ENCODE peak calls at places on chromosomes 12 and 14, in nine cellular contexts. W, H, F, K, U, O, Z, A and N are unnamed samples.
A peak's percentile ranks its signal among the peaks of the same experiment; 100 is the strongest.

GRCh38 chr14:24921903-24922302 is 128.0 kb downstream of the STXBP6 start:
- DNase-seq in W (no peak), H (peak; percentile 20), F (no peak), K (no peak), U (no peak), O (no peak), Z (no peak), A (no peak), N (no peak)

GRCh38 chr12:22287056-22287455 is 47.5 kb downstream of the ST8SIA1 start:
- DNase-seq in W (no peak), H (no peak), F (no peak), K (no peak), U (no peak), O (no peak), Z (no peak), A (no peak), N (no peak)

GRCh38 chr12:106254724-106255123 is 6.9 kb upstream of the CKAP4 start:
- DNase-seq in W (peak; percentile 42), H (no peak), F (no peak), K (no peak), U (no peak), O (no peak), Z (no peak), A (no peak), N (no peak)

GRCh38 chr12:45852508-45852907 is 123.0 kb downstream of the ARID2 start:
- DNase-seq in W (no peak), H (peak; percentile 17), F (no peak), K (no peak), U (no peak), O (no peak), Z (no peak), A (peak; percentile 68), N (no peak)

GRCh38 chr12:39441963-39442894 is 691 bp downstream of the KIF21A start:
- DNase-seq in W (peak; percentile 61), H (peak; percentile 25), F (peak; percentile 34), K (peak; percentile 39), U (peak; percentile 39), O (peak; percentile 89), Z (peak; percentile 72), A (peak; percentile 56), N (peak; percentile 32)

GRCh38 chr12:58922849-58923248 is 2.5 kb upstream of the LRIG3 start:
- DNase-seq in W (no peak), H (peak; percentile 85), F (no peak), K (peak; percentile 57), U (no peak), O (no peak), Z (no peak), A (no peak), N (no peak)

GRCh38 chr12:13101854-13102375 is 1.6 kb downstream of the GSG1 start:
- DNase-seq in W (no peak), H (no peak), F (no peak), K (peak; percentile 88), U (peak; percentile 62), O (no peak), Z (no peak), A (no peak), N (peak; percentile 32)

GRCh38 chr14:65179918-65180724 is 77.8 kb upstream of the MAX start:
- DNase-seq in W (no peak), H (peak; percentile 96), F (peak; percentile 67), K (peak; percentile 90), U (no peak), O (peak; percentile 90), Z (peak; percentile 56), A (peak; percentile 59), N (no peak)

GRCh38 chr12:107296681-107297086 is 203.3 kb upstream of the CRY1 start:
- DNase-seq in W (no peak), H (peak; percentile 53), F (no peak), K (peak; percentile 86), U (no peak), O (no peak), Z (no peak), A (no peak), N (no peak)

GRCh38 chr12:101715045-101715444 is 17.6 kb downstream of the CHPT1 start:
- DNase-seq in W (no peak), H (no peak), F (no peak), K (no peak), U (no peak), O (no peak), Z (no peak), A (no peak), N (no peak)

GRCh38 chr12:124428136-124428791 is 133.4 kb downstream of the RFLNA start:
- DNase-seq in W (no peak), H (peak; percentile 80), F (no peak), K (no peak), U (no peak), O (no peak), Z (peak; percentile 72), A (peak; percentile 70), N (no peak)

GRCh38 chr12:119780786-119781434 is 96.2 kb downstream of the CIT start:
- DNase-seq in W (peak; percentile 49), H (peak; percentile 63), F (peak; percentile 78), K (peak; percentile 91), U (peak; percentile 37), O (no peak), Z (no peak), A (no peak), N (no peak)

GRCh38 chr12:18546399-18546798 is 191.4 kb downstream of the PLCZ1 start:
- DNase-seq in W (peak; percentile 13), H (peak; percentile 75), F (no peak), K (peak; percentile 70), U (peak; percentile 18), O (no peak), Z (no peak), A (no peak), N (no peak)

GRCh38 chr12:55681142-55682077 is 26.3 kb downstream of the ITGA7 start:
- DNase-seq in W (peak; percentile 81), H (peak; percentile 66), F (peak; percentile 71), K (peak; percentile 92), U (peak; percentile 92), O (peak; percentile 84), Z (peak; percentile 87), A (peak; percentile 49), N (no peak)

GRCh38 chr12:14998941-14999340 is 26.1 kb downstream of the PDE6H start:
- DNase-seq in W (no peak), H (no peak), F (no peak), K (no peak), U (no peak), O (no peak), Z (no peak), A (no peak), N (no peak)

DNA sequence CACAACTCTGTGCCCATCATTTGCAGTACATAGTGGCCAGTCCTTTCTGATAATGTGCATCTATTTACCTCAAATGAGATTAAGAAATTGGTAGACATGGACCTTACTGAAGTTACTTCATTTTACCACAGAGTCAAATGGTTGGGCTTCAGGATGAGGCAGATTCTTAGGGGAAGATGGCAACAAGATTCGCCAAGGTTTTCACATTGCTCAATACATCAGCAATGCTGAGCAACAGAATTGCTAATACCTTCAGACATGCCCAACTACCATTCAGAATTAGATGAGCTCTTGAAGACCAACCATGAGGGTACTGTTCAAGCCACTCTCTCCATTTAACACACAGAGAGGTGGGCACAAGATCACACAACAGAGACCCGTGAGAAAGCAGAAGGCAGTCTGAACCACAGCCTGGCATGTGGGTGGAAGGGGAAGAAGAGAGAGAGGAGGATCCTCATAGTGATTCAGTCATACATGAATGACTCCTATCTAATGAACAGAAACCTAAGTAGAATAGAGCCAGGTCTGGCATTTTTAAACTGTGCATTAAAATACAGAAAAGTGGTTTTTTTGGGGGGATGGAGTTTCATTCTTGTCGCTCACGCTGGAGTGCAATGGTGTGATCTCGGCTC is 28.5 kb downstream of the CPM start:
- DNase-seq in W (no peak), H (no peak), F (no peak), K (no peak), U (no peak), O (no peak), Z (no peak), A (no peak), N (no peak)
- TF ChIP-seq CTCF in W (no peak), H (no peak), F (no peak), K (no peak), U (no peak), O (no peak), Z (no peak), A (no peak), N (no peak)

GRCh38 chr12:94725375-94726168 is 75.2 kb upstream of the TMCC3 start:
- DNase-seq in W (peak; percentile 17), H (peak; percentile 49), F (peak; percentile 51), K (peak; percentile 75), U (peak; percentile 23), O (no peak), Z (no peak), A (no peak), N (no peak)
- TF ChIP-seq CTCF in W (peak; percentile 59), H (peak; percentile 35), F (no peak), K (peak; percentile 77), U (peak; percentile 38), O (no peak), Z (no peak), A (no peak), N (peak; percentile 34)

GRCh38 chr12:115620816-115621215 is 656.7 kb downstream of the MED13L start:
- DNase-seq in W (no peak), H (no peak), F (no peak), K (no peak), U (no peak), O (no peak), Z (no peak), A (no peak), N (no peak)

GRCh38 chr12:115618105-115618504 is 659.4 kb downstream of the MED13L start:
- DNase-seq in W (no peak), H (no peak), F (no peak), K (no peak), U (no peak), O (no peak), Z (no peak), A (no peak), N (no peak)

GRCh38 chr12:115619889-115620288 is 657.6 kb downstream of the MED13L start:
- DNase-seq in W (no peak), H (no peak), F (no peak), K (no peak), U (no peak), O (no peak), Z (no peak), A (no peak), N (no peak)

GRCh38 chr12:115619061-115619460 is 658.4 kb downstream of the MED13L start:
- DNase-seq in W (no peak), H (no peak), F (no peak), K (no peak), U (no peak), O (no peak), Z (no peak), A (no peak), N (no peak)

GRCh38 chr12:115617391-115617790 is 660.1 kb downstream of the MED13L start:
- DNase-seq in W (no peak), H (no peak), F (no peak), K (no peak), U (no peak), O (no peak), Z (no peak), A (no peak), N (no peak)
- TF ChIP-seq CTCF in W (no peak), H (no peak), F (no peak), K (no peak), U (no peak), O (no peak), Z (no peak), A (no peak), N (no peak)

DNA sequence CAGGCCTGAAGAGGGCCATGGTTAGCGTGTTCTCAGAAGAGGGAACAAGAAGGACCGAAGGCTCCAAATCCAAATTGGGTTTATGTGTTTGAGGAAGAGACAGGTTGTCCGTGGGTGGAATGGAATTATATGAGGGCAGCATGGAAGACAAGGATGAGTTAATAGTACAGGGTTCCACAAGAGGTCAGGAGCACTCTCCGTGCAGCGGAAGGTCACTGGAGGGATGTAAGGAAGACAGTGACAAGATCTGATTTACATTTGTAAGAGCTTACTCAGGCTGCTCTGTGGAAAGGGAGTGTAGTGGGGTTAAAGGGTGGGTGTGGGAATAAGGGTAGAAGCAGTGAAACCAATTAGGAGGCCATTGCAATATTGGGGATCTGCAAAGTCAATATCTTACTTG is 97.0 kb downstream of the TPH2 start:
- DNase-seq in W (no peak), H (no peak), F (no peak), K (no peak), U (no peak), O (no peak), Z (no peak), A (no peak), N (no peak)
- TF ChIP-seq CTCF in W (no peak), H (no peak), F (no peak), K (no peak), U (no peak), O (no peak), Z (no peak), A (no peak), N (no peak)